ENCODE peak calls at places on chromosome 9, in five cellular contexts. E, W, X, S and O are unnamed samples.

GRCh38 chr9:114177423-114178064 is 22.2 kb downstream of the COL27A1 start:
- DNase-seq in E (peak; percentile 76), W (no peak), X (no peak), S (peak; percentile 52), O (peak; percentile 74)

GRCh38 chr9:134172198-134173126 is 8.1 kb upstream of the RNU6ATAC start:
- DNase-seq in E (no peak), W (no peak), X (no peak), S (no peak), O (no peak)

GRCh38 chr9:94057918-94058317 is 26.3 kb upstream of the PTPDC1 start:
- DNase-seq in E (no peak), W (no peak), X (no peak), S (no peak), O (no peak)

GRCh38 chr9:134492281-134492691 is 149.3 kb upstream of the COL5A1 start:
- DNase-seq in E (peak; percentile 91), W (no peak), X (no peak), S (no peak), O (no peak)

GRCh38 chr9:34559616-34560546 is 29.6 kb downstream of the CNTFR start:
- DNase-seq in E (peak; percentile 59), W (no peak), X (no peak), S (peak; percentile 50), O (peak; percentile 54)

GRCh38 chr9:5671711-5672353 is 42.9 kb downstream of the RIC1 start:
- DNase-seq in E (no peak), W (no peak), X (peak; percentile 87), S (no peak), O (no peak)

GRCh38 chr9:72356019-72356653 is 8.9 kb downstream of the ZFAND5 start:
- DNase-seq in E (no peak), W (no peak), X (no peak), S (no peak), O (no peak)

GRCh38 chr9:123281659-123282342 is 13.4 kb upstream of the STRBP start:
- DNase-seq in E (no peak), W (no peak), X (no peak), S (no peak), O (no peak)

GRCh38 chr9:124219290-124219605 is 38.5 kb upstream of the NEK6 start:
- DNase-seq in E (no peak), W (no peak), X (no peak), S (no peak), O (no peak)

GRCh38 chr9:132638240-132638639 is 31.5 kb downstream of the DDX31 start:
- DNase-seq in E (peak; percentile 75), W (no peak), X (no peak), S (peak; percentile 29), O (no peak)
- TF ChIP-seq CTCF in E (no peak), W (no peak), X (no peak), S (no peak), O (no peak)

GRCh38 chr9:8978334-8978733 is 1178.8 kb upstream of the DMAC1 start:
- DNase-seq in E (no peak), W (no peak), X (no peak), S (no peak), O (no peak)
- TF ChIP-seq CTCF in E (no peak), W (no peak), X (peak; percentile 47), S (no peak), O (no peak)

DNA sequence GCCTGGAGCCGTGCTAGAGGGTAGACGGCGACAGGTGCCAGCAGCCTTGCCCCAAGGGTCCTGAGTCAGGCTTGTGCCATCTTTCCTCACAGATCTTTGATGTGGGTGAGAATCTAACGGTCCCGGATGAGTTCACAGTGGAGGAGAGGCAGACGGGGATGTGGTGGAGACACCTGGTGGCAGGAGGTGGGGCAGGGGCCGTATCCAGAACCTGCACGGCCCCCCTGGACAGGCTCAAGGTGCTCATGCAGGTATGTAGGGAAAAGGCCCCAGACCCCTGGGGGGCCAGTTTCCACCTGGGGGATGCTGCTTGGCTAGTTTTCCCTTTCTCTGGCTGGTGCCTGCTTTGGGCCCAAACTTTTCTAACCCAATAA is 24.0 kb downstream of the PTGES2 start:
- DNase-seq in E (no peak), W (no peak), X (peak; percentile 47), S (no peak), O (no peak)
- TF ChIP-seq CTCF in E (peak; percentile 10), W (no peak), X (peak; percentile 74), S (peak; percentile 7), O (no peak)

GRCh38 chr9:132023409-132024180 is 56.1 kb downstream of the MED27 start:
- DNase-seq in E (no peak), W (no peak), X (no peak), S (no peak), O (no peak)
- TF ChIP-seq CTCF in E (no peak), W (no peak), X (no peak), S (no peak), O (no peak)